ENCODE peak calls at places on chromosomes 5 and 9, in seven cellular contexts. T is upper lobe of right lung; C is cardiac muscle cell; G is tibial nerve; I is esophagus squamous epithelium; X is naive thymus-derived CD4-positive, alpha-beta T cell; O is HCT116. U is an unnamed sample.

GRCh38 chr9:135340726-135341475 is 138.7 kb upstream of the PPP1R26 start:
- DNase-seq in T (peak; percentile 52), I (no peak), O (no peak), X (no peak), G (no peak), C (no peak), U (no peak)

GRCh38 chr9:109574061-109574882 is 76.2 kb upstream of the PTPN3 start:
- DNase-seq in O (peak; percentile 38), X (no peak), I (no peak), T (no peak), C (peak; percentile 78), G (peak; percentile 65), U (peak; percentile 57)

GRCh38 chr5:180640765-180641565 is 8.4 kb downstream of the FLT4 start:
- DNase-seq in G (no peak), X (no peak), C (no peak), O (no peak), I (no peak), T (peak; percentile 61), U (no peak)

GRCh38 chr5:14450055-14450524 is 131.5 kb upstream of the OTULINL start:
- DNase-seq in I (no peak), G (peak; percentile 77), T (no peak), O (no peak), C (peak; percentile 96), X (no peak), U (peak; percentile 89)

GRCh38 chr5:59529286-59529685 is 364.2 kb downstream of the PDE4D start:
- DNase-seq in I (no peak), T (no peak), O (no peak), G (no peak), X (no peak), C (no peak), U (no peak)

GRCh38 chr5:39024005-39024404 is 50.2 kb downstream of the RICTOR start:
- DNase-seq in C (no peak), X (no peak), I (no peak), O (no peak), G (no peak), T (no peak), U (no peak)

GRCh38 chr9:69168709-69169217 is 5.3 kb upstream of the TJP2 start:
- DNase-seq in I (no peak), O (no peak), C (peak; percentile 82), X (no peak), T (no peak), G (no peak), U (no peak)

GRCh38 chr9:27019589-27019988 is 14.1 kb upstream of the LRRC19 start:
- DNase-seq in O (no peak), X (no peak), G (no peak), T (no peak), I (no peak), C (peak; percentile 23), U (no peak)

GRCh38 chr5:166594552-166594951 is 1696.9 kb upstream of the WWC1 start:
- DNase-seq in X (no peak), G (no peak), O (no peak), I (no peak), C (peak; percentile 3), T (no peak), U (no peak)

GRCh38 chr9:126233175-126233574 is 93.5 kb upstream of the MVB12B start:
- DNase-seq in T (no peak), X (no peak), I (no peak), C (no peak), G (no peak), O (no peak), U (no peak)

GRCh38 chr5:154236-154635 is 37.1 kb upstream of the LRRC14B start:
- DNase-seq in X (no peak), O (no peak), I (no peak), T (no peak), C (no peak), G (no peak), U (no peak)

GRCh38 chr5:45205403-45205961 is 396.7 kb downstream of the MRPS30 start:
- DNase-seq in I (no peak), O (no peak), X (no peak), T (no peak), G (no peak), C (no peak), U (no peak)

GRCh38 chr9:551986-552930 is 289.2 kb upstream of the DMRT1 start:
- DNase-seq in I (no peak), C (peak; percentile 95), G (no peak), X (no peak), T (no peak), O (no peak), U (no peak)

GRCh38 chr9:107894572-107895261 is 405.1 kb upstream of the KLF4 start:
- DNase-seq in I (no peak), X (no peak), T (no peak), C (peak; percentile 96), O (no peak), G (no peak), U (no peak)

GRCh38 chr5:11046160-11046559 is 285.1 kb upstream of the DAP start:
- DNase-seq in X (no peak), C (no peak), I (no peak), O (no peak), G (no peak), T (no peak), U (no peak)

GRCh38 chr9:86846679-86847078 is 100.6 kb downstream of the GAS1 start:
- DNase-seq in G (no peak), O (no peak), X (no peak), T (no peak), C (no peak), I (no peak), U (no peak)

GRCh38 chr5:170332058-170332457 is 34.5 kb upstream of the LCP2 start:
- DNase-seq in T (no peak), X (no peak), I (no peak), C (no peak), G (no peak), O (no peak), U (no peak)

GRCh38 chr9:133371261-133371711 is 4.6 kb downstream of the SURF4 start:
- DNase-seq in X (peak; percentile 54), T (no peak), C (no peak), G (no peak), O (no peak), I (no peak), U (no peak)
- H3K4me1 ChIP-seq in X (peaks cover 52% of the 10 kb centered on the region), T (peaks cover 66% of the 10 kb centered on the region), C (no peaks in the 10 kb centered on the region), G (peaks cover 46% of the 10 kb centered on the region), O (peaks cover 6% of the 10 kb centered on the region), I (peaks cover 64% of the 10 kb centered on the region), U (peaks cover 4% of the 10 kb centered on the region)

GRCh38 chr9:30574355-30575151 is 1809.9 kb upstream of the ACO1 start:
- DNase-seq in X (no peak), O (no peak), C (no peak), T (no peak), G (no peak), I (no peak), U (no peak)
- H3K4me3 ChIP-seq in X (no peak overlapping the region), O (no peak overlapping the region), C (no peak overlapping the region), T (no peak overlapping the region), G (no peak overlapping the region), I (no peak overlapping the region), U (no peak overlapping the region)

GRCh38 chr5:147404706-147405105 is 105.2 kb downstream of the DPYSL3 start:
- DNase-seq in O (no peak), X (no peak), C (no peak), G (no peak), T (no peak), I (no peak), U (no peak)

GRCh38 chr5:147406636-147407035 is 103.2 kb downstream of the DPYSL3 start:
- DNase-seq in G (no peak), X (no peak), C (no peak), I (no peak), O (no peak), T (no peak), U (no peak)

GRCh38 chr5:147400836-147401235 is 109.0 kb downstream of the DPYSL3 start:
- DNase-seq in O (no peak), C (no peak), I (no peak), X (no peak), G (no peak), T (no peak), U (no peak)

GRCh38 chr5:147407094-147407681 is 102.7 kb downstream of the DPYSL3 start:
- DNase-seq in C (peak; percentile 52), I (no peak), O (no peak), X (no peak), G (no peak), T (no peak), U (peak; percentile 93)

DNA sequence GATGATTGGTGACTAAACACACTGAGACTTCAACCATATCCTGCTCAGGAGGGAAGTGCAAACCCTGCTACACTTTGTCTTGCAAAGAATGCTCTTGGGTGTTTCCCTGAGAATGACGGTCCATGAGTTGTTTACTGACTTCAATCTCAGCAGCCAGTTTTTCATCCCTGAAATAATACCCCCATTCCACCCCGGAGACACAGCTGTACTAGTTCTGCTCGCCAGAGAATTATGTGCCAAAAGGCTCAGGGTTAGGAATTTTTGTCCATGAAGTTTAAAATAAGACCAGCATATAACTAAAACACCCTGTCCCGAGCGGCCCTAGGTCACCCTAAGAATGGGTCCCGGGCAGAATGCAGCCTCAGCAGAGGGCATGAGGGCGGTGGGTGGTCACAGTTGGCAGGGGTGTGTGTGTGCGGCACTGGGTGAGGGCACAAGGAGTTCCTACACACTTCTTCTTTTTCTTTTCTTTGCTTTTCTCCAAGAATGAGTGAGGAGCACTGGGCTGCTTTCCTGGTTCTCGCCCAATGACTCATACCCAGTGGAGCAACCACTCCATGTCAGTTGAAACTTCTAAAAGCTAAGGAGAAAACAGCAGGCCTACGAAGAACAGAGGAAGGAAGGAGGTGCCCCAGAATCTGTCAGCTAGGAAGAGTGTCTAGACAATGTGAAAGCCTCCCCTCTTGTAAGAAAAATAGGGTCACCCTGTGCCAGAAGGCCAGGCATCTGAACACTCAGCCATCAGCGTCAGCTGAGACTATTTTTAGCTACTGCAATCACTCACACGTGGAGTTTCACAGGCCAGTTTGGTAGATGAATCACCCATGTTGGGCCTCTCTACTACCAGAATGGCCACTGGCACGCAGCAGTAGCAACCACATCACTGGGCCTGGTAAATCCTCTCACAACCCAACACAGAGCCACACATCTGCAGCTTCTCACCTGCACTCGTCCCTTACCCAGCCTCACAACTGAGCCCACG is 105.9 kb downstream of the DPYSL3 start:
- DNase-seq in X (no peak), I (no peak), G (peak; percentile 61), O (peak; percentile 66), C (peak; percentile 98), T (no peak), U (peak; percentile 99)
- H3K4me1 ChIP-seq in X (no peaks in the 10 kb centered on the region), I (peaks cover 31% of the 10 kb centered on the region), G (peaks cover 17% of the 10 kb centered on the region), O (peaks cover 25% of the 10 kb centered on the region), C (peaks cover 70% of the 10 kb centered on the region), T (peaks cover 23% of the 10 kb centered on the region), U (peaks cover 59% of the 10 kb centered on the region)

GRCh38 chr5:82544004-82544403 is 265.9 kb upstream of the RPS23 start:
- DNase-seq in O (no peak), G (no peak), C (no peak), T (no peak), X (no peak), I (no peak), U (no peak)
- H3K4me3 ChIP-seq in O (no peak overlapping the region), G (no peak overlapping the region), C (no peak overlapping the region), T (no peak overlapping the region), X (no peak overlapping the region), I (no peak overlapping the region), U (no peak overlapping the region)